ENCODE peak calls at places on chromosomes 1 and 21, in six cellular contexts. E, W, K, G, F and T are unnamed samples.

GRCh38 chr1:167899253-167899681 is 14.7 kb downstream of the ADCY10 start:
- DNase-seq in G (no peak), F (no peak), W (no peak), K (peak), E (no peak), T (no peak)

GRCh38 chr1:119713538-119714456 is 2.1 kb downstream of the PHGDH start:
- DNase-seq in W (peak), E (peak), F (peak), K (peak), G (no peak), T (peak)

GRCh38 chr21:46639489-46640386 is 4.3 kb downstream of the PRMT2 start:
- DNase-seq in E (peak), W (no peak), F (peak), K (peak), G (no peak), T (peak)

GRCh38 chr1:56715161-56715560 is 70.0 kb downstream of the PRKAA2 start:
- DNase-seq in W (no peak), F (no peak), K (peak), G (no peak), E (no peak), T (peak)

GRCh38 chr21:38567577-38568360 is 69.5 kb upstream of the ERG start:
- DNase-seq in F (no peak), W (peak), E (peak), K (peak), G (no peak), T (no peak)

GRCh38 chr1:235892080-235892670 is 25.5 kb upstream of the LYST start:
- DNase-seq in W (no peak), G (no peak), F (no peak), K (no peak), E (no peak), T (no peak)

GRCh38 chr21:42547001-42547905 is 33.6 kb downstream of the SLC37A1 start:
- DNase-seq in E (no peak), W (no peak), F (no peak), G (no peak), K (no peak), T (no peak)

GRCh38 chr1:152461544-152461943 is 47.5 kb upstream of the CRNN start:
- DNase-seq in F (peak), K (peak), E (peak), W (no peak), G (peak), T (peak)

GRCh38 chr1:155051777-155052398 is 772 bp downstream of the ADAM15 start:
- DNase-seq in W (no peak), F (peak), E (peak), K (peak), G (no peak), T (peak)

GRCh38 chr1:200415693-200416593 is 6.1 kb upstream of the ZNF281 start:
- DNase-seq in W (peak), F (no peak), K (peak), G (peak), E (no peak), T (peak)

GRCh38 chr1:53176452-53177344 is 19.9 kb upstream of the CPT2 start:
- DNase-seq in E (no peak), W (peak), G (no peak), F (no peak), K (peak), T (peak)

GRCh38 chr1:51019811-51020210 is 49.8 kb downstream of the CDKN2C start:
- DNase-seq in W (no peak), F (no peak), K (peak), E (no peak), G (no peak), T (no peak)

GRCh38 chr1:159823401-159823800 is 3.3 kb upstream of the SLAMF8 start:
- DNase-seq in F (no peak), K (no peak), E (no peak), G (no peak), W (no peak), T (no peak)

GRCh38 chr1:23651069-23651808 is 40.4 kb upstream of the RPL11 start:
- DNase-seq in F (no peak), E (no peak), G (no peak), W (no peak), K (peak), T (peak)

GRCh38 chr1:77228836-77229235 is 9.6 kb upstream of the PIGK start:
- DNase-seq in E (no peak), W (no peak), K (no peak), G (no peak), F (no peak), T (no peak)

GRCh38 chr1:182137546-182137945 is 76.0 kb upstream of the ZNF648 start:
- DNase-seq in F (no peak), K (no peak), E (no peak), G (no peak), W (no peak), T (no peak)

GRCh38 chr1:8040586-8040985 is 14.5 kb upstream of the ERRFI1 start:
- DNase-seq in E (no peak), W (peak), F (no peak), G (peak), K (peak), T (peak)

GRCh38 chr1:89724369-89725015 is 91.6 kb downstream of the LRRC8C start:
- DNase-seq in E (no peak), F (peak), G (no peak), W (no peak), K (peak), T (peak)

GRCh38 chr1:3746784-3747521 is 5.3 kb upstream of the CCDC27 start:
- DNase-seq in W (peak), K (peak), E (peak), G (no peak), F (peak), T (peak)

GRCh38 chr1:66927528-66927927 is 2.7 kb downstream of the MIER1 start:
- DNase-seq in G (no peak), E (no peak), F (no peak), W (no peak), K (peak), T (no peak)

GRCh38 chr1:203447147-203447546 is 28.5 kb upstream of the PRELP start:
- DNase-seq in G (no peak), W (no peak), F (no peak), E (no peak), K (no peak), T (no peak)
- TF ChIP-seq EZH2phosphoT487 in G (no peak), W (no peak), F (no peak), E (no peak), K (no peak), T (no peak)

GRCh38 chr1:220803401-220804201 is 16.9 kb downstream of the MTARC1 start:
- DNase-seq in E (peak), K (peak), F (peak), G (no peak), W (peak), T (peak)
- TF ChIP-seq EZH2phosphoT487 in E (no peak), K (no peak), F (no peak), G (no peak), W (no peak), T (no peak)

GRCh38 chr1:197341626-197342025 is 73.6 kb downstream of the CRB1 start:
- DNase-seq in W (no peak), G (no peak), F (no peak), K (no peak), E (no peak), T (no peak)
- TF ChIP-seq EZH2phosphoT487 in W (no peak), G (no peak), F (no peak), K (no peak), E (no peak), T (no peak)

GRCh38 chr1:153490272-153491051 is 30.0 kb upstream of the S100A7 start:
- DNase-seq in W (peak), K (peak), G (peak), F (no peak), E (peak), T (peak)

GRCh38 chr1:153483776-153484175 is 23.3 kb upstream of the S100A7 start:
- DNase-seq in G (no peak), F (no peak), E (peak), W (no peak), K (no peak), T (peak)

GRCh38 chr1:153488731-153489130 is 28.3 kb upstream of the S100A7 start:
- DNase-seq in F (no peak), W (no peak), E (no peak), G (no peak), K (peak), T (no peak)

GRCh38 chr1:153485880-153486279 is 25.4 kb upstream of the S100A7 start:
- DNase-seq in W (no peak), F (no peak), G (no peak), K (peak), E (no peak), T (no peak)
- TF ChIP-seq EZH2phosphoT487 in W (no peak), F (no peak), G (no peak), K (no peak), E (no peak), T (no peak)